ENCODE peak calls at places on chromosomes 3 and 15, in ten cellular contexts. C is HEK293T; N is effector memory CD4-positive, alpha-beta T cell; F is NCI-H1436; T is cardiac muscle cell; W is effector CD8-positive, alpha-beta T cell; O is cardiac fibroblast; P is left lung; V is Right ventricle myocardium superior; Z is activated T-cell treated with anti-CD3 and anti-CD28 coated beads for 1 hour. L is an unnamed sample.
A peak's percentile ranks its signal among the peaks of the same experiment; 100 is the strongest.

GRCh38 chr15:40010681-40011080 is 28.3 kb downstream of the SRP14 start:
- DNase-seq in P (peak; percentile 46), Z (no peak), F (no peak), W (no peak), T (peak; percentile 79), O (peak; percentile 68), C (no peak), V (no peak), N (no peak), L (peak; percentile 82)

GRCh38 chr15:91710072-91710471 is 143.4 kb upstream of the SLCO3A1 start:
- DNase-seq in C (no peak), Z (no peak), T (no peak), V (no peak), P (no peak), O (no peak), F (no peak), W (no peak), N (no peak), L (no peak)

GRCh38 chr3:13174011-13174802 is 101.0 kb upstream of the IQSEC1 start:
- DNase-seq in T (no peak), V (no peak), O (no peak), F (no peak), W (no peak), C (no peak), Z (no peak), N (no peak), P (no peak), L (no peak)

GRCh38 chr3:11140054-11140712 is 14.1 kb upstream of the HRH1 start:
- DNase-seq in V (peak; percentile 52), N (no peak), O (peak; percentile 83), C (no peak), T (no peak), F (no peak), Z (no peak), P (peak; percentile 74), W (no peak), L (no peak)

GRCh38 chr15:55959744-55960143 is 33.7 kb downstream of the NEDD4 start:
- DNase-seq in Z (no peak), V (no peak), W (no peak), F (no peak), T (no peak), C (no peak), N (no peak), P (no peak), O (no peak), L (peak; percentile 4)

GRCh38 chr15:60660290-60661051 is 181.5 kb upstream of the ICE2 start:
- DNase-seq in O (peak; percentile 84), P (no peak), W (no peak), T (peak; percentile 81), V (no peak), C (no peak), F (no peak), N (no peak), Z (no peak), L (peak; percentile 73)

GRCh38 chr3:190902292-190902691 is 39.8 kb upstream of the GMNC start:
- DNase-seq in V (no peak), O (peak; percentile 33), F (no peak), W (no peak), P (no peak), Z (no peak), T (no peak), C (no peak), N (no peak), L (no peak)

GRCh38 chr15:38440353-38441129 is 13.4 kb upstream of the FAM98B start:
- DNase-seq in P (no peak), V (no peak), T (peak; percentile 84), F (peak; percentile 39), W (peak; percentile 22), O (peak; percentile 73), C (peak; percentile 41), N (no peak), Z (peak; percentile 36), L (peak; percentile 62)

GRCh38 chr3:51799879-51800757 is 21.1 kb upstream of the IQCF6 start:
- DNase-seq in C (peak; percentile 54), W (no peak), F (no peak), P (no peak), O (peak; percentile 87), V (no peak), T (peak; percentile 85), Z (no peak), N (no peak), L (peak; percentile 82)

GRCh38 chr3:108818404-108818803 is 4.2 kb upstream of the TRAT1 start:
- DNase-seq in P (no peak), Z (peak; percentile 40), C (peak; percentile 42), N (peak; percentile 33), F (peak; percentile 27), V (no peak), T (peak; percentile 6), W (no peak), O (peak; percentile 1), L (peak; percentile 10)

GRCh38 chr3:71973337-71974030 is 188.5 kb upstream of the PROK2 start:
- DNase-seq in W (no peak), T (no peak), P (peak; percentile 60), F (no peak), O (no peak), Z (no peak), V (peak; percentile 62), C (no peak), N (no peak), L (no peak)

GRCh38 chr3:29236441-29236840 is 44.4 kb upstream of the RBMS3 start:
- DNase-seq in F (no peak), C (no peak), W (no peak), N (no peak), T (no peak), Z (no peak), O (no peak), P (no peak), V (no peak), L (no peak)

GRCh38 chr3:64031540-64032533 is 8.5 kb upstream of the PSMD6 start:
- DNase-seq in N (no peak), W (no peak), Z (no peak), T (no peak), F (no peak), P (no peak), C (no peak), V (no peak), O (no peak), L (no peak)

GRCh38 chr15:92899910-92900711 is at the start of gene CHD2:
- DNase-seq in Z (peak; percentile 53), T (peak; percentile 87), C (peak; percentile 76), W (peak; percentile 67), V (peak; percentile 61), P (peak; percentile 75), N (peak; percentile 64), F (peak; percentile 86), O (peak; percentile 91), L (peak; percentile 89)

GRCh38 chr3:14725564-14726420 is 50.9 kb downstream of the C3orf20 start:
- DNase-seq in W (no peak), P (peak; percentile 47), Z (no peak), F (no peak), T (peak; percentile 97), V (peak; percentile 69), N (no peak), O (peak; percentile 58), C (no peak), L (peak; percentile 68)

GRCh38 chr3:100591411-100591810 is 18.0 kb upstream of the ADGRG7 start:
- DNase-seq in T (no peak), W (no peak), O (no peak), N (no peak), P (no peak), C (no peak), F (no peak), V (no peak), Z (no peak), L (no peak)

GRCh38 chr15:75149911-75150709 is 51.6 kb upstream of the C15orf39 start:
- DNase-seq in W (no peak), Z (no peak), F (no peak), T (peak; percentile 42), V (no peak), O (peak; percentile 93), N (no peak), P (no peak), C (no peak), L (peak; percentile 38)

L was measured in IMR-90.